ENCODE peak calls at places on chromosome 10, in ten cellular contexts. U, O, L, F, V, Q, M, Y, Z and P are unnamed samples. For H3K4me1, the result is how much of the 10 kb centered on the place peaks cover.

GRCh38 chr10:61410353-61410752 is 42.8 kb downstream of the TMEM26 start:
- DNase-seq in U (no peak), O (no peak), L (no peak), F (no peak), V (no peak), Q (no peak), M (no peak), Y (no peak), Z (no peak), P (no peak)

GRCh38 chr10:69172241-69172998 is 7.6 kb upstream of the SUPV3L1 start:
- DNase-seq in U (no peak), O (no peak), L (no peak), F (no peak), V (no peak), Q (no peak), M (no peak), Y (no peak), Z (no peak), P (no peak)

GRCh38 chr10:97888641-97889262 is 39.1 kb downstream of the GOLGA7B start:
- DNase-seq in U (peak), O (peak), L (no peak), F (peak), V (peak), Q (no peak), M (no peak), Y (peak), Z (peak), P (peak)

GRCh38 chr10:7700577-7701125 is 2.5 kb upstream of the ITIH2 start:
- DNase-seq in U (no peak), O (peak), L (no peak), F (no peak), V (no peak), Q (no peak), M (no peak), Y (no peak), Z (peak), P (peak)

GRCh38 chr10:27072436-27073114 is 27.7 kb downstream of the ANKRD26 start:
- DNase-seq in U (no peak), O (no peak), L (no peak), F (peak), V (no peak), Q (no peak), M (no peak), Y (no peak), Z (no peak), P (no peak)

GRCh38 chr10:29776246-29776645 is 141.5 kb upstream of the SVIL start:
- DNase-seq in U (no peak), O (no peak), L (no peak), F (no peak), V (no peak), Q (no peak), M (no peak), Y (no peak), Z (no peak), P (no peak)

GRCh38 chr10:88194041-88194887 is 330.8 kb downstream of the PTEN start:
- DNase-seq in U (no peak), O (no peak), L (no peak), F (no peak), V (no peak), Q (no peak), M (peak), Y (no peak), Z (no peak), P (peak)

GRCh38 chr10:33524966-33525365 is 190.5 kb upstream of the NRP1 start:
- DNase-seq in U (no peak), O (no peak), L (no peak), F (no peak), V (no peak), Q (no peak), M (no peak), Y (no peak), Z (no peak), P (peak)

GRCh38 chr10:2928219-2928840 is 139.0 kb upstream of the PFKP start:
- DNase-seq in U (peak), O (peak), L (peak), F (peak), V (peak), Q (peak), M (peak), Y (peak), Z (peak), P (no peak)

GRCh38 chr10:31871266-31871887 is 57.3 kb downstream of the ARHGAP12 start:
- DNase-seq in U (no peak), O (no peak), L (no peak), F (no peak), V (no peak), Q (no peak), M (no peak), Y (no peak), Z (no peak), P (no peak)

GRCh38 chr10:114486938-114487814 is 82.9 kb upstream of the AFAP1L2 start:
- DNase-seq in U (no peak), O (no peak), L (no peak), F (no peak), V (no peak), Q (peak), M (no peak), Y (no peak), Z (peak), P (peak)

GRCh38 chr10:30028452-30029045 is 30.8 kb downstream of the JCAD start:
- DNase-seq in U (no peak), O (no peak), L (no peak), F (no peak), V (no peak), Q (no peak), M (no peak), Y (no peak), Z (no peak), P (peak)

GRCh38 chr10:19003341-19003740 is 45.3 kb upstream of the MALRD1 start:
- DNase-seq in U (no peak), O (no peak), L (no peak), F (peak), V (no peak), Q (no peak), M (no peak), Y (no peak), Z (no peak), P (no peak)

GRCh38 chr10:24901686-24902399 is 50.6 kb downstream of the PRTFDC1 start:
- DNase-seq in U (peak), O (peak), L (peak), F (peak), V (no peak), Q (peak), M (no peak), Y (no peak), Z (peak), P (peak)

GRCh38 chr10:19832624-19833507 is 16.6 kb downstream of the PLXDC2 start:
- DNase-seq in U (no peak), O (no peak), L (no peak), F (peak), V (no peak), Q (no peak), M (no peak), Y (peak), Z (no peak), P (peak)

GRCh38 chr10:104683567-104683966 is 42.5 kb downstream of the SORCS3 start:
- DNase-seq in U (no peak), O (no peak), L (no peak), F (no peak), V (no peak), Q (no peak), M (no peak), Y (no peak), Z (no peak), P (no peak)

GRCh38 chr10:66151346-66151745 is 774.5 kb upstream of the LRRTM3 start:
- DNase-seq in U (no peak), O (no peak), L (no peak), F (no peak), V (no peak), Q (no peak), M (no peak), Y (no peak), Z (peak), P (peak)

GRCh38 chr10:62059424-62059913 is 158.0 kb downstream of the ARID5B start:
- DNase-seq in U (no peak), O (no peak), L (no peak), F (no peak), V (no peak), Q (no peak), M (no peak), Y (no peak), Z (no peak), P (no peak)

GRCh38 chr10:42951486-42952251 is 125.2 kb upstream of the RET start:
- DNase-seq in U (peak), O (no peak), L (no peak), F (no peak), V (peak), Q (no peak), M (no peak), Y (peak), Z (peak), P (no peak)

GRCh38 chr10:46326066-46326465 is 39.3 kb downstream of the ANTXRL start:
- DNase-seq in U (no peak), O (no peak), L (no peak), F (no peak), V (no peak), Q (no peak), M (no peak), Y (no peak), Z (no peak), P (no peak)

GRCh38 chr10:62582098-62582705 is 208.0 kb downstream of the ZNF365 start:
- DNase-seq in U (no peak), O (no peak), L (no peak), F (peak), V (no peak), Q (no peak), M (no peak), Y (no peak), Z (no peak), P (no peak)

GRCh38 chr10:44316922-44317215 is 68.0 kb downstream of the CXCL12 start:
- DNase-seq in U (no peak), O (no peak), L (no peak), F (no peak), V (no peak), Q (no peak), M (no peak), Y (no peak), Z (no peak), P (no peak)

GRCh38 chr10:118471863-118472262 is 123.6 kb downstream of the PRLHR start:
- DNase-seq in U (no peak), O (no peak), L (no peak), F (no peak), V (no peak), Q (no peak), M (no peak), Y (no peak), Z (no peak), P (peak)

GRCh38 chr10:27997865-27998177 is 1.1 kb downstream of the ODAD2 start:
- DNase-seq in U (no peak), O (no peak), L (no peak), F (no peak), V (no peak), Q (no peak), M (no peak), Y (no peak), Z (no peak), P (no peak)

GRCh38 chr10:22606164-22606614 is 108.2 kb downstream of the PIP4K2A start:
- DNase-seq in U (no peak), O (no peak), L (no peak), F (peak), V (peak), Q (peak), M (peak), Y (no peak), Z (peak), P (no peak)

GRCh38 chr10:2938869-2939268 is 128.5 kb upstream of the PFKP start:
- DNase-seq in U (no peak), O (no peak), L (no peak), F (no peak), V (no peak), Q (no peak), M (no peak), Y (no peak), Z (peak), P (no peak)

GRCh38 chr10:29517352-29517923 is 117.3 kb downstream of the SVIL start:
- DNase-seq in U (no peak), O (peak), L (no peak), F (peak), V (no peak), Q (no peak), M (no peak), Y (peak), Z (peak), P (no peak)

GRCh38 chr10:110642980-110643655 is 1.0 kb upstream of the RBM20 start:
- DNase-seq in U (no peak), O (no peak), L (no peak), F (no peak), V (no peak), Q (no peak), M (no peak), Y (peak), Z (no peak), P (no peak)
- H3K4me1 ChIP-seq in U (under half), O (half or more), L (under half), F (under half), V (under half), Q (under half), M (under half), Y (under half), Z (under half), P (under half)

GRCh38 chr10:75034714-75035258 is 76.7 kb upstream of the SAMD8 start:
- DNase-seq in U (no peak), O (no peak), L (no peak), F (no peak), V (no peak), Q (no peak), M (no peak), Y (no peak), Z (no peak), P (no peak)
- TF ChIP-seq CTCF in U (no peak), O (no peak), L (no peak), F (no peak), V (no peak), Q (no peak), M (no peak), Y (no peak), Z (peak), P (no peak)

GRCh38 chr10:79187545-79187940 is 118.8 kb downstream of the ZMIZ1 start:
- DNase-seq in U (no peak), O (no peak), L (no peak), F (no peak), V (no peak), Q (no peak), M (no peak), Y (no peak), Z (no peak), P (no peak)

GRCh38 chr10:79186742-79187544 is 118.2 kb downstream of the ZMIZ1 start:
- DNase-seq in U (no peak), O (no peak), L (no peak), F (no peak), V (peak), Q (no peak), M (no peak), Y (no peak), Z (no peak), P (no peak)

GRCh38 chr10:79185796-79186374 is 117.1 kb downstream of the ZMIZ1 start:
- DNase-seq in U (no peak), O (no peak), L (no peak), F (no peak), V (no peak), Q (no peak), M (no peak), Y (no peak), Z (no peak), P (no peak)

GRCh38 chr10:79189853-79190435 is 121.2 kb downstream of the ZMIZ1 start:
- DNase-seq in U (no peak), O (no peak), L (no peak), F (no peak), V (no peak), Q (no peak), M (no peak), Y (no peak), Z (peak), P (no peak)

GRCh38 chr10:79188154-79188763 is 119.5 kb downstream of the ZMIZ1 start:
- DNase-seq in U (no peak), O (no peak), L (no peak), F (no peak), V (no peak), Q (no peak), M (no peak), Y (no peak), Z (no peak), P (no peak)
- H3K4me1 ChIP-seq in U (half or more), O (half or more), L (under half), F (under half), V (half or more), Q (under half), M (under half), Y (half or more), Z (half or more), P (under half)

DNA sequence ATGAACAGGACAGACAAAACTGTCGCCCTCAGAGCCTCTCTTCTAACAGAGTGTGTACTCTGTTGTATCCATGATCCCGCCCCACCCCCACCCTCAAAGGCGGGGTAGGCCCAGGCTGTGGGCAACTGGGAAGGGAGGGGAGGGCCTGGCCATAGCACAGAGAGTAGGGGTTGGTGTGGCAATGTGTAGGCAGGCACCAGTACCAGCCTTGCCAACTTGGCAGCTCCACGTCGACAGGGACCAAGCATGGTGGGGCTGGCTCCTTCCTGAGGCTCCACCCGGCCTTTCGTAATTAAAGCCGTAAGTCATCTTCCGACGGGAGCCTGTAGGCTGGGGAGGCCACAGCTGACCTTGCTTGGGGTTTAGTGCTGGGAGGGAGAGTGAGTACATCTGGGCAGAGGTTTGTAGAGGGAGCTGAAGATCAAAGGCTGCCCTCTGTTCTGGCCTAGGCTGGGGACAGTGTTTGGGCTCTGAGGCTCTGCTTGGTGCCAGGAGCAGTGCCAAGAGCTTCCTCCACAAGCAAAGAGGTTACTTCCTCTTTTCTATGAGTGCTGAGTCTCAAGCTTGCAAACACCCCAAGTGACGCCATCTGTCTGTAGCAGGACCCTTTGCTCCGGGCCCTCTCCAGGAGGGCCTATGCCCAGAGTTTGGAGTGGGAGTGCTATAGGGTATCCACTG is 121.6 kb downstream of the C10orf105 start:
- DNase-seq in U (no peak), O (no peak), L (no peak), F (no peak), V (peak), Q (no peak), M (no peak), Y (no peak), Z (no peak), P (no peak)
- TF ChIP-seq CTCF in U (no peak), O (no peak), L (no peak), F (no peak), V (no peak), Q (no peak), M (no peak), Y (no peak), Z (no peak), P (no peak)

GRCh38 chr10:132579027-132579859 is 41.7 kb downstream of the INPP5A start:
- DNase-seq in U (no peak), O (no peak), L (no peak), F (no peak), V (no peak), Q (no peak), M (no peak), Y (no peak), Z (no peak), P (no peak)

GRCh38 chr10:132578287-132578951 is 40.8 kb downstream of the INPP5A start:
- DNase-seq in U (no peak), O (no peak), L (no peak), F (no peak), V (no peak), Q (no peak), M (no peak), Y (no peak), Z (no peak), P (no peak)

GRCh38 chr10:132582795-132583194 is 45.2 kb downstream of the INPP5A start:
- DNase-seq in U (no peak), O (no peak), L (no peak), F (no peak), V (no peak), Q (no peak), M (no peak), Y (no peak), Z (no peak), P (no peak)

GRCh38 chr10:132580617-132581016 is 43.0 kb downstream of the INPP5A start:
- DNase-seq in U (no peak), O (no peak), L (no peak), F (no peak), V (no peak), Q (no peak), M (no peak), Y (no peak), Z (no peak), P (no peak)

GRCh38 chr10:132580157-132580556 is 42.6 kb downstream of the INPP5A start:
- DNase-seq in U (no peak), O (no peak), L (no peak), F (no peak), V (no peak), Q (no peak), M (no peak), Y (no peak), Z (no peak), P (no peak)
- H3K4me1 ChIP-seq in U (under half), O (under half), L (half or more), F (under half), V (half or more), Q (under half), M (under half), Y (under half), Z (under half), P (under half)

DNA sequence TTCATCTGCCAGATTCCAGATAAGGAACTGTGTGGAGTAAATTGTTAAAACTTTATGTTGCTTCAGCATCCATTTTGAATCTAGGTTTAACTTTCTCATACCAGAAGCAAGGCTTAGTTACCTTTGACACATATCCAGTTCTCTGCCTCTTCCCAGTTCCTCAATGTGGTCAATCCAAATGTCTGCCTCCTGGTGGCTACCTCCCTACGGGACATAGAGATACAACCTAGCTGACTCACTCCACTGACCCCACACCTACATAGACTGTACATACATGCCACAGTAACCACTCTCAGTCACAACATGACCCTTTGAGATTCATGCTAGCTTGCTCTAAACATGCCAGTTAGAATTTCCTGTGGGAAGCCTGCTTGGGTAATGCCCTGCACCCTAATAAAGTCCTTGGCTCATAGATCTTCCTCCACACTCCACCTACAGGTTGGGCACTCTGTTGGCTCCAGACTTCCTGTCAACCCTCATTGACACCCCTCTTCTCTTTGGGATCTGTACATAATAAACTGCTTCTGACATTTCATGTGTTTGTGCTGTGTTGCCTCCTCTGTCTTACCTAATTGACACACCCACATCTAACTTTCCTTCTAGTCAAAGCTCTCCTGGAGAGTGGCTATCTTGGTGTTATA is 278.1 kb downstream of the HTR7 start:
- DNase-seq in U (no peak), O (no peak), L (no peak), F (no peak), V (no peak), Q (no peak), M (no peak), Y (no peak), Z (peak), P (peak)
- TF ChIP-seq CTCF in U (no peak), O (no peak), L (peak), F (no peak), V (no peak), Q (peak), M (no peak), Y (no peak), Z (peak), P (peak)